ENCODE peak calls at places on chromosomes 2 and 18, in eight cellular contexts. H is iPS-NIHi11; O is bronchial epithelial cell; F is activated effector memory CD4-positive, alpha-beta T cell treated with Interleukin-2 at 50 U/mL for 16 hours; W is fibroblast of lung; S is activated gamma-delta T cell treated with Interleukin-2 at 50 U/mL for 16 hours; Q is NCI-H510A treated with DMSO at 0.1 percent for 48 hours; K is right cardiac atrium. P is an unnamed sample.

GRCh38 chr2:142825861-142826260 is 51.6 kb upstream of the KYNU start:
- DNase-seq in S (no peak), F (no peak), W (peak), K (no peak), Q (no peak), H (no peak), O (peak), P (no peak)

GRCh38 chr2:132797551-132797950 is 127.5 kb upstream of the LYPD1 start:
- DNase-seq in H (no peak), F (no peak), Q (no peak), W (peak), O (peak), K (no peak), S (no peak), P (no peak)

GRCh38 chr2:160418853-160419252 is 74.8 kb downstream of the RBMS1 start:
- DNase-seq in S (no peak), H (no peak), Q (no peak), W (peak), F (no peak), O (peak), K (no peak), P (no peak)

GRCh38 chr18:46621871-46622270 is 35.1 kb downstream of the LOXHD1 start:
- DNase-seq in F (no peak), K (no peak), H (no peak), W (no peak), S (no peak), Q (peak), O (no peak), P (peak)

GRCh38 chr2:73896362-73897239 is 3.8 kb downstream of the ACTG2 start:
- DNase-seq in W (peak), S (peak), O (no peak), Q (no peak), H (no peak), F (no peak), K (no peak), P (no peak)

GRCh38 chr2:37378411-37378810 is 34.0 kb downstream of the QPCT start:
- DNase-seq in Q (no peak), S (no peak), F (no peak), W (peak), K (no peak), O (peak), H (no peak), P (no peak)

GRCh38 chr2:3303583-3304406 is 73.8 kb downstream of the EIPR1 start:
- DNase-seq in K (peak), F (peak), Q (peak), S (peak), O (peak), H (peak), W (peak), P (peak)

GRCh38 chr2:26801796-26802195 is 15.9 kb downstream of the CENPA start:
- DNase-seq in S (no peak), O (no peak), Q (no peak), H (no peak), F (no peak), K (no peak), W (no peak), P (no peak)

GRCh38 chr2:28544915-28545589 is 49.2 kb downstream of the PLB1 start:
- DNase-seq in S (no peak), K (no peak), O (peak), H (no peak), F (no peak), Q (no peak), W (peak), P (no peak)